ENCODE peak calls at places on chromosome 3, in nine cellular contexts. One of them, this sample, is unnamed.
A peak's percentile ranks its signal among the peaks of the same experiment; 100 is the strongest.

GRCh38 chr3:114567774-114568173 is 273.9 kb downstream of the TIGIT start:
- DNase-seq in glutamatergic neuron: no peak
- DNase-seq in kidney epithelial cell: no peak
- DNase-seq in cardiac fibroblast: no peak
- DNase-seq in lower leg skin: no peak
- DNase-seq in K562: no peak
- DNase-seq in cardiac muscle cell: no peak
- DNase-seq in uterus: no peak
- DNase-seq in CD4-positive, alpha-beta T cell: no peak
- DNase-seq in this sample: no peak

GRCh38 chr3:2150576-2150975 is 51.9 kb downstream of the CNTN4 start:
- DNase-seq in glutamatergic neuron: no peak
- DNase-seq in kidney epithelial cell: no peak
- DNase-seq in cardiac fibroblast: no peak
- DNase-seq in lower leg skin: no peak
- DNase-seq in K562: no peak
- DNase-seq in cardiac muscle cell: no peak
- DNase-seq in uterus: no peak
- DNase-seq in CD4-positive, alpha-beta T cell: no peak
- DNase-seq in this sample: no peak

GRCh38 chr3:80190051-80190450 is 422.3 kb upstream of the ROBO1 start:
- DNase-seq in glutamatergic neuron: no peak
- DNase-seq in kidney epithelial cell: peak; percentile 92
- DNase-seq in cardiac fibroblast: peak; percentile 79
- DNase-seq in lower leg skin: no peak
- DNase-seq in K562: no peak
- DNase-seq in cardiac muscle cell: no peak
- DNase-seq in uterus: no peak
- DNase-seq in CD4-positive, alpha-beta T cell: no peak
- DNase-seq in this sample: no peak

GRCh38 chr3:170360476-170360875 is 3.0 kb downstream of the SKIL start:
- DNase-seq in glutamatergic neuron: no peak
- DNase-seq in kidney epithelial cell: no peak
- DNase-seq in cardiac fibroblast: no peak
- DNase-seq in lower leg skin: no peak
- DNase-seq in K562: no peak
- DNase-seq in cardiac muscle cell: no peak
- DNase-seq in uterus: no peak
- DNase-seq in CD4-positive, alpha-beta T cell: no peak
- DNase-seq in this sample: no peak

GRCh38 chr3:186166036-186166435 is 57.1 kb upstream of the ETV5 start:
- DNase-seq in glutamatergic neuron: no peak
- DNase-seq in kidney epithelial cell: no peak
- DNase-seq in cardiac fibroblast: no peak
- DNase-seq in lower leg skin: no peak
- DNase-seq in K562: no peak
- DNase-seq in cardiac muscle cell: no peak
- DNase-seq in uterus: no peak
- DNase-seq in CD4-positive, alpha-beta T cell: no peak
- DNase-seq in this sample: no peak

GRCh38 chr3:9852528-9852927 is 8.7 kb upstream of the RPUSD3 start:
- DNase-seq in glutamatergic neuron: no peak
- DNase-seq in kidney epithelial cell: no peak
- DNase-seq in cardiac fibroblast: no peak
- DNase-seq in lower leg skin: no peak
- DNase-seq in K562: no peak
- DNase-seq in cardiac muscle cell: no peak
- DNase-seq in uterus: no peak
- DNase-seq in CD4-positive, alpha-beta T cell: no peak
- DNase-seq in this sample: no peak

GRCh38 chr3:13110678-13111116 is 37.5 kb upstream of the IQSEC1 start:
- DNase-seq in glutamatergic neuron: no peak
- DNase-seq in kidney epithelial cell: peak; percentile 74
- DNase-seq in cardiac fibroblast: no peak
- DNase-seq in lower leg skin: no peak
- DNase-seq in K562: no peak
- DNase-seq in cardiac muscle cell: no peak
- DNase-seq in uterus: no peak
- DNase-seq in CD4-positive, alpha-beta T cell: no peak
- DNase-seq in this sample: no peak

GRCh38 chr3:58356054-58356453 is 23.4 kb downstream of the PXK start:
- DNase-seq in glutamatergic neuron: no peak
- DNase-seq in kidney epithelial cell: no peak
- DNase-seq in cardiac fibroblast: no peak
- DNase-seq in lower leg skin: no peak
- DNase-seq in K562: no peak
- DNase-seq in cardiac muscle cell: no peak
- DNase-seq in uterus: no peak
- DNase-seq in CD4-positive, alpha-beta T cell: no peak
- DNase-seq in this sample: no peak

GRCh38 chr3:77707271-77707670 is 667.4 kb downstream of the ROBO2 start:
- DNase-seq in glutamatergic neuron: no peak
- DNase-seq in kidney epithelial cell: no peak
- DNase-seq in cardiac fibroblast: peak; percentile 6
- DNase-seq in lower leg skin: no peak
- DNase-seq in K562: no peak
- DNase-seq in cardiac muscle cell: no peak
- DNase-seq in uterus: no peak
- DNase-seq in CD4-positive, alpha-beta T cell: no peak
- DNase-seq in this sample: no peak

GRCh38 chr3:168817177-168817576 is 721.5 kb upstream of the GOLIM4 start:
- DNase-seq in glutamatergic neuron: no peak
- DNase-seq in kidney epithelial cell: no peak
- DNase-seq in cardiac fibroblast: no peak
- DNase-seq in lower leg skin: no peak
- DNase-seq in K562: no peak
- DNase-seq in cardiac muscle cell: no peak
- DNase-seq in uterus: no peak
- DNase-seq in CD4-positive, alpha-beta T cell: no peak
- DNase-seq in this sample: no peak
- TF ChIP-seq CTCF in glutamatergic neuron: no peak
- TF ChIP-seq CTCF in kidney epithelial cell: no peak
- TF ChIP-seq CTCF in cardiac fibroblast: no peak
- TF ChIP-seq CTCF in lower leg skin: no peak
- TF ChIP-seq CTCF in K562: no peak
- TF ChIP-seq CTCF in cardiac muscle cell: no peak
- TF ChIP-seq CTCF in uterus: no peak
- TF ChIP-seq CTCF in CD4-positive, alpha-beta T cell: no peak
- TF ChIP-seq CTCF in this sample: no peak

GRCh38 chr3:150738688-150739087 is 24.3 kb downstream of the SIAH2 start:
- DNase-seq in glutamatergic neuron: no peak
- DNase-seq in kidney epithelial cell: no peak
- DNase-seq in cardiac fibroblast: peak; percentile 54
- DNase-seq in lower leg skin: no peak
- DNase-seq in K562: no peak
- DNase-seq in cardiac muscle cell: no peak
- DNase-seq in uterus: no peak
- DNase-seq in CD4-positive, alpha-beta T cell: no peak
- DNase-seq in this sample: no peak

GRCh38 chr3:150736903-150737832 is 25.8 kb downstream of the SIAH2 start:
- DNase-seq in glutamatergic neuron: no peak
- DNase-seq in kidney epithelial cell: no peak
- DNase-seq in cardiac fibroblast: peak; percentile 56
- DNase-seq in lower leg skin: no peak
- DNase-seq in K562: no peak
- DNase-seq in cardiac muscle cell: no peak
- DNase-seq in uterus: no peak
- DNase-seq in CD4-positive, alpha-beta T cell: no peak
- DNase-seq in this sample: no peak

GRCh38 chr3:150739200-150739863 is 23.6 kb downstream of the SIAH2 start:
- DNase-seq in glutamatergic neuron: no peak
- DNase-seq in kidney epithelial cell: no peak
- DNase-seq in cardiac fibroblast: no peak
- DNase-seq in lower leg skin: no peak
- DNase-seq in K562: no peak
- DNase-seq in cardiac muscle cell: no peak
- DNase-seq in uterus: no peak
- DNase-seq in CD4-positive, alpha-beta T cell: no peak
- DNase-seq in this sample: no peak

GRCh38 chr3:150736316-150736719 is 26.7 kb downstream of the SIAH2 start:
- DNase-seq in glutamatergic neuron: no peak
- DNase-seq in kidney epithelial cell: no peak
- DNase-seq in cardiac fibroblast: no peak
- DNase-seq in lower leg skin: no peak
- DNase-seq in K562: no peak
- DNase-seq in cardiac muscle cell: no peak
- DNase-seq in uterus: no peak
- DNase-seq in CD4-positive, alpha-beta T cell: no peak
- DNase-seq in this sample: no peak

GRCh38 chr3:150737874-150738679 is 24.9 kb downstream of the SIAH2 start:
- DNase-seq in glutamatergic neuron: no peak
- DNase-seq in kidney epithelial cell: no peak
- DNase-seq in cardiac fibroblast: peak; percentile 64
- DNase-seq in lower leg skin: no peak
- DNase-seq in K562: peak; percentile 88
- DNase-seq in cardiac muscle cell: no peak
- DNase-seq in uterus: no peak
- DNase-seq in CD4-positive, alpha-beta T cell: no peak
- DNase-seq in this sample: no peak
- TF ChIP-seq CTCF in glutamatergic neuron: no peak
- TF ChIP-seq CTCF in kidney epithelial cell: no peak
- TF ChIP-seq CTCF in cardiac fibroblast: no peak
- TF ChIP-seq CTCF in lower leg skin: no peak
- TF ChIP-seq CTCF in K562: no peak
- TF ChIP-seq CTCF in cardiac muscle cell: no peak
- TF ChIP-seq CTCF in uterus: no peak
- TF ChIP-seq CTCF in CD4-positive, alpha-beta T cell: no peak
- TF ChIP-seq CTCF in this sample: no peak

GRCh38 chr3:54836876-54837275 is 91.0 kb downstream of the LRTM1 start:
- DNase-seq in glutamatergic neuron: no peak
- DNase-seq in kidney epithelial cell: no peak
- DNase-seq in cardiac fibroblast: no peak
- DNase-seq in lower leg skin: no peak
- DNase-seq in K562: no peak
- DNase-seq in cardiac muscle cell: no peak
- DNase-seq in uterus: no peak
- DNase-seq in CD4-positive, alpha-beta T cell: no peak
- DNase-seq in this sample: no peak

GRCh38 chr3:54841461-54841860 is 86.4 kb downstream of the LRTM1 start:
- DNase-seq in glutamatergic neuron: no peak
- DNase-seq in kidney epithelial cell: no peak
- DNase-seq in cardiac fibroblast: no peak
- DNase-seq in lower leg skin: no peak
- DNase-seq in K562: no peak
- DNase-seq in cardiac muscle cell: no peak
- DNase-seq in uterus: no peak
- DNase-seq in CD4-positive, alpha-beta T cell: no peak
- DNase-seq in this sample: no peak

GRCh38 chr3:54835701-54836100 is 92.2 kb downstream of the LRTM1 start:
- DNase-seq in glutamatergic neuron: no peak
- DNase-seq in kidney epithelial cell: no peak
- DNase-seq in cardiac fibroblast: no peak
- DNase-seq in lower leg skin: no peak
- DNase-seq in K562: no peak
- DNase-seq in cardiac muscle cell: no peak
- DNase-seq in uterus: no peak
- DNase-seq in CD4-positive, alpha-beta T cell: no peak
- DNase-seq in this sample: no peak

GRCh38 chr3:54843352-54843751 is 84.5 kb downstream of the LRTM1 start:
- DNase-seq in glutamatergic neuron: no peak
- DNase-seq in kidney epithelial cell: no peak
- DNase-seq in cardiac fibroblast: no peak
- DNase-seq in lower leg skin: no peak
- DNase-seq in K562: no peak
- DNase-seq in cardiac muscle cell: no peak
- DNase-seq in uterus: no peak
- DNase-seq in CD4-positive, alpha-beta T cell: no peak
- DNase-seq in this sample: no peak

GRCh38 chr3:54837964-54838363 is 89.9 kb downstream of the LRTM1 start:
- DNase-seq in glutamatergic neuron: no peak
- DNase-seq in kidney epithelial cell: no peak
- DNase-seq in cardiac fibroblast: peak; percentile 47
- DNase-seq in lower leg skin: no peak
- DNase-seq in K562: no peak
- DNase-seq in cardiac muscle cell: no peak
- DNase-seq in uterus: no peak
- DNase-seq in CD4-positive, alpha-beta T cell: no peak
- DNase-seq in this sample: no peak
- TF ChIP-seq CTCF in glutamatergic neuron: no peak
- TF ChIP-seq CTCF in kidney epithelial cell: peak; percentile 17
- TF ChIP-seq CTCF in cardiac fibroblast: peak; percentile 21
- TF ChIP-seq CTCF in lower leg skin: no peak
- TF ChIP-seq CTCF in K562: no peak
- TF ChIP-seq CTCF in cardiac muscle cell: peak; percentile 11
- TF ChIP-seq CTCF in uterus: no peak
- TF ChIP-seq CTCF in CD4-positive, alpha-beta T cell: no peak
- TF ChIP-seq CTCF in this sample: no peak

GRCh38 chr3:53531749-53532148 is 37.3 kb downstream of the CACNA1D start:
- DNase-seq in glutamatergic neuron: no peak
- DNase-seq in kidney epithelial cell: no peak
- DNase-seq in cardiac fibroblast: no peak
- DNase-seq in lower leg skin: no peak
- DNase-seq in K562: no peak
- DNase-seq in cardiac muscle cell: no peak
- DNase-seq in uterus: no peak
- DNase-seq in CD4-positive, alpha-beta T cell: no peak
- DNase-seq in this sample: no peak
- TF ChIP-seq CTCF in glutamatergic neuron: no peak
- TF ChIP-seq CTCF in kidney epithelial cell: peak; percentile 2
- TF ChIP-seq CTCF in cardiac fibroblast: no peak
- TF ChIP-seq CTCF in lower leg skin: no peak
- TF ChIP-seq CTCF in K562: no peak
- TF ChIP-seq CTCF in cardiac muscle cell: no peak
- TF ChIP-seq CTCF in uterus: no peak
- TF ChIP-seq CTCF in CD4-positive, alpha-beta T cell: no peak
- TF ChIP-seq CTCF in this sample: no peak

GRCh38 chr3:66047321-66048050 is 8.8 kb upstream of the MAGI1 start:
- DNase-seq in glutamatergic neuron: no peak
- DNase-seq in kidney epithelial cell: no peak
- DNase-seq in cardiac fibroblast: peak; percentile 87
- DNase-seq in lower leg skin: no peak
- DNase-seq in K562: no peak
- DNase-seq in cardiac muscle cell: peak; percentile 39
- DNase-seq in uterus: no peak
- DNase-seq in CD4-positive, alpha-beta T cell: no peak
- DNase-seq in this sample: peak; percentile 42
- TF ChIP-seq CTCF in glutamatergic neuron: no peak
- TF ChIP-seq CTCF in kidney epithelial cell: no peak
- TF ChIP-seq CTCF in cardiac fibroblast: no peak
- TF ChIP-seq CTCF in lower leg skin: no peak
- TF ChIP-seq CTCF in K562: no peak
- TF ChIP-seq CTCF in cardiac muscle cell: peak; percentile 15
- TF ChIP-seq CTCF in uterus: no peak
- TF ChIP-seq CTCF in CD4-positive, alpha-beta T cell: no peak
- TF ChIP-seq CTCF in this sample: no peak

GRCh38 chr3:107983247-107983646 is 107.6 kb downstream of the CD47 start:
- DNase-seq in glutamatergic neuron: no peak
- DNase-seq in kidney epithelial cell: no peak
- DNase-seq in cardiac fibroblast: no peak
- DNase-seq in lower leg skin: no peak
- DNase-seq in K562: no peak
- DNase-seq in cardiac muscle cell: no peak
- DNase-seq in uterus: no peak
- DNase-seq in CD4-positive, alpha-beta T cell: no peak
- DNase-seq in this sample: no peak
- TF ChIP-seq CTCF in glutamatergic neuron: no peak
- TF ChIP-seq CTCF in kidney epithelial cell: no peak
- TF ChIP-seq CTCF in cardiac fibroblast: no peak
- TF ChIP-seq CTCF in lower leg skin: no peak
- TF ChIP-seq CTCF in K562: no peak
- TF ChIP-seq CTCF in cardiac muscle cell: no peak
- TF ChIP-seq CTCF in uterus: no peak
- TF ChIP-seq CTCF in CD4-positive, alpha-beta T cell: no peak
- TF ChIP-seq CTCF in this sample: no peak